ENCODE peak calls at places on chromosomes 7 and 10, in seven cellular contexts. One of them, this sample, is unnamed.

GRCh38 chr7:93316730-93317129 is 84.6 kb downstream of the VPS50 start:
- DNase-seq in H9: no peak
- DNase-seq in H1: no peak
- DNase-seq in mesendoderm: no peak
- DNase-seq in neuronal stem cell: no peak
- DNase-seq in IMR-90: peak; percentile 43
- DNase-seq in trophoblast cell: no peak
- DNase-seq in this sample: no peak

GRCh38 chr7:36985866-36986402 is 261.6 kb upstream of the AOAH start:
- DNase-seq in H9: no peak
- DNase-seq in H1: no peak
- DNase-seq in mesendoderm: no peak
- DNase-seq in neuronal stem cell: no peak
- DNase-seq in IMR-90: no peak
- DNase-seq in trophoblast cell: no peak
- DNase-seq in this sample: no peak

GRCh38 chr7:22809902-22810642 is 12.6 kb downstream of the TOMM7 start:
- DNase-seq in H9: no peak
- DNase-seq in H1: no peak
- DNase-seq in mesendoderm: peak; percentile 75
- DNase-seq in neuronal stem cell: no peak
- DNase-seq in IMR-90: no peak
- DNase-seq in trophoblast cell: no peak
- DNase-seq in this sample: peak; percentile 14

GRCh38 chr7:17044868-17045267 is 163.1 kb upstream of the AGR3 start:
- DNase-seq in H9: no peak
- DNase-seq in H1: no peak
- DNase-seq in mesendoderm: no peak
- DNase-seq in neuronal stem cell: no peak
- DNase-seq in IMR-90: no peak
- DNase-seq in trophoblast cell: peak; percentile 62
- DNase-seq in this sample: no peak

GRCh38 chr10:11685787-11686218 is 56.4 kb upstream of the ECHDC3 start:
- DNase-seq in H9: no peak
- DNase-seq in H1: no peak
- DNase-seq in mesendoderm: no peak
- DNase-seq in neuronal stem cell: no peak
- DNase-seq in IMR-90: peak; percentile 24
- DNase-seq in trophoblast cell: peak; percentile 46
- DNase-seq in this sample: peak; percentile 50

GRCh38 chr7:35869810-35870209 is 69.0 kb downstream of the SEPTIN7 start:
- DNase-seq in H9: no peak
- DNase-seq in H1: no peak
- DNase-seq in mesendoderm: no peak
- DNase-seq in neuronal stem cell: no peak
- DNase-seq in IMR-90: peak; percentile 74
- DNase-seq in trophoblast cell: no peak
- DNase-seq in this sample: peak; percentile 42

GRCh38 chr10:17210361-17210760 is 8.9 kb upstream of the TRDMT1 start:
- DNase-seq in H9: no peak
- DNase-seq in H1: no peak
- DNase-seq in mesendoderm: no peak
- DNase-seq in neuronal stem cell: no peak
- DNase-seq in IMR-90: peak; percentile 44
- DNase-seq in trophoblast cell: no peak
- DNase-seq in this sample: peak; percentile 22

GRCh38 chr10:121553455-121553854 is 44.8 kb downstream of the FGFR2 start:
- DNase-seq in H9: no peak
- DNase-seq in H1: no peak
- DNase-seq in mesendoderm: no peak
- DNase-seq in neuronal stem cell: peak; percentile 15
- DNase-seq in IMR-90: no peak
- DNase-seq in trophoblast cell: no peak
- DNase-seq in this sample: no peak

GRCh38 chr7:91347288-91347687 is 83.1 kb downstream of the FZD1 start:
- DNase-seq in H9: no peak
- DNase-seq in H1: no peak
- DNase-seq in mesendoderm: no peak
- DNase-seq in neuronal stem cell: no peak
- DNase-seq in IMR-90: peak; percentile 2
- DNase-seq in trophoblast cell: no peak
- DNase-seq in this sample: peak; percentile 14

GRCh38 chr10:10353326-10353725 is 664.3 kb upstream of the CELF2 start:
- DNase-seq in H9: no peak
- DNase-seq in H1: no peak
- DNase-seq in mesendoderm: peak; percentile 23
- DNase-seq in neuronal stem cell: peak; percentile 11
- DNase-seq in IMR-90: no peak
- DNase-seq in trophoblast cell: no peak
- DNase-seq in this sample: no peak

GRCh38 chr7:2079332-2080068 is 153.2 kb downstream of the MAD1L1 start:
- DNase-seq in H9: no peak
- DNase-seq in H1: no peak
- DNase-seq in mesendoderm: no peak
- DNase-seq in neuronal stem cell: no peak
- DNase-seq in IMR-90: no peak
- DNase-seq in trophoblast cell: no peak
- DNase-seq in this sample: no peak

GRCh38 chr10:90306187-90306586 is 551.7 kb downstream of the HTR7 start:
- DNase-seq in H9: no peak
- DNase-seq in H1: no peak
- DNase-seq in mesendoderm: no peak
- DNase-seq in neuronal stem cell: no peak
- DNase-seq in IMR-90: peak; percentile 94
- DNase-seq in trophoblast cell: no peak
- DNase-seq in this sample: peak; percentile 97

GRCh38 chr10:44416021-44416758 is 31.3 kb upstream of the CXCL12 start:
- DNase-seq in H9: peak; percentile 4
- DNase-seq in H1: no peak
- DNase-seq in mesendoderm: no peak
- DNase-seq in neuronal stem cell: no peak
- DNase-seq in IMR-90: no peak
- DNase-seq in trophoblast cell: no peak
- DNase-seq in this sample: no peak

GRCh38 chr10:132506711-132507466 is 30.7 kb upstream of the INPP5A start:
- DNase-seq in H9: peak; percentile 14
- DNase-seq in H1: no peak
- DNase-seq in mesendoderm: no peak
- DNase-seq in neuronal stem cell: no peak
- DNase-seq in IMR-90: peak; percentile 55
- DNase-seq in trophoblast cell: no peak
- DNase-seq in this sample: no peak

GRCh38 chr10:77518910-77519274 is 118.7 kb downstream of the KCNMA1 start:
- DNase-seq in H9: no peak
- DNase-seq in H1: no peak
- DNase-seq in mesendoderm: no peak
- DNase-seq in neuronal stem cell: no peak
- DNase-seq in IMR-90: no peak
- DNase-seq in trophoblast cell: no peak
- DNase-seq in this sample: no peak

GRCh38 chr10:69901022-69901421 is 99.3 kb downstream of the COL13A1 start:
- DNase-seq in H9: no peak
- DNase-seq in H1: no peak
- DNase-seq in mesendoderm: no peak
- DNase-seq in neuronal stem cell: no peak
- DNase-seq in IMR-90: no peak
- DNase-seq in trophoblast cell: no peak
- DNase-seq in this sample: peak; percentile 29

GRCh38 chr7:99409814-99410213 is 1.0 kb downstream of the BUD31 start:
- DNase-seq in H9: no peak
- DNase-seq in H1: no peak
- DNase-seq in mesendoderm: no peak
- DNase-seq in neuronal stem cell: no peak
- DNase-seq in IMR-90: no peak
- DNase-seq in trophoblast cell: no peak
- DNase-seq in this sample: no peak

GRCh38 chr7:132687981-132688383 is 111.7 kb upstream of the PLXNA4 start:
- DNase-seq in H9: peak; percentile 56
- DNase-seq in H1: peak; percentile 49
- DNase-seq in mesendoderm: peak; percentile 55
- DNase-seq in neuronal stem cell: no peak
- DNase-seq in IMR-90: no peak
- DNase-seq in trophoblast cell: no peak
- DNase-seq in this sample: no peak

GRCh38 chr7:137694405-137694804 is 152.4 kb downstream of the DGKI start:
- DNase-seq in H9: no peak
- DNase-seq in H1: no peak
- DNase-seq in mesendoderm: no peak
- DNase-seq in neuronal stem cell: no peak
- DNase-seq in IMR-90: peak; percentile 17
- DNase-seq in trophoblast cell: no peak
- DNase-seq in this sample: no peak

GRCh38 chr7:8135417-8135816 is 126.5 kb downstream of the ICA1 start:
- DNase-seq in H9: no peak
- DNase-seq in H1: no peak
- DNase-seq in mesendoderm: no peak
- DNase-seq in neuronal stem cell: no peak
- DNase-seq in IMR-90: no peak
- DNase-seq in trophoblast cell: no peak
- DNase-seq in this sample: no peak

GRCh38 chr10:124511205-124512039 is 49.8 kb downstream of the LHPP start:
- DNase-seq in H9: no peak
- DNase-seq in H1: no peak
- DNase-seq in mesendoderm: no peak
- DNase-seq in neuronal stem cell: no peak
- DNase-seq in IMR-90: no peak
- DNase-seq in trophoblast cell: no peak
- DNase-seq in this sample: no peak

GRCh38 chr10:97328646-97329453 is 5.7 kb downstream of the FRAT2 start:
- DNase-seq in H9: no peak
- DNase-seq in H1: no peak
- DNase-seq in mesendoderm: no peak
- DNase-seq in neuronal stem cell: no peak
- DNase-seq in IMR-90: peak; percentile 49
- DNase-seq in trophoblast cell: no peak
- DNase-seq in this sample: no peak

GRCh38 chr10:91022390-91022789 is 101.5 kb upstream of the ANKRD1 start:
- DNase-seq in H9: no peak
- DNase-seq in H1: no peak
- DNase-seq in mesendoderm: no peak
- DNase-seq in neuronal stem cell: no peak
- DNase-seq in IMR-90: no peak
- DNase-seq in trophoblast cell: no peak
- DNase-seq in this sample: no peak

GRCh38 chr10:84921701-84922100 is 593.3 kb downstream of the CCSER2 start:
- DNase-seq in H9: no peak
- DNase-seq in H1: no peak
- DNase-seq in mesendoderm: no peak
- DNase-seq in neuronal stem cell: no peak
- DNase-seq in IMR-90: no peak
- DNase-seq in trophoblast cell: no peak
- DNase-seq in this sample: no peak

GRCh38 chr10:84924131-84924530 is 595.7 kb downstream of the CCSER2 start:
- DNase-seq in H9: no peak
- DNase-seq in H1: no peak
- DNase-seq in mesendoderm: no peak
- DNase-seq in neuronal stem cell: no peak
- DNase-seq in IMR-90: no peak
- DNase-seq in trophoblast cell: peak; percentile 33
- DNase-seq in this sample: no peak

GRCh38 chr10:84925495-84925894 is 597.1 kb downstream of the CCSER2 start:
- DNase-seq in H9: no peak
- DNase-seq in H1: no peak
- DNase-seq in mesendoderm: no peak
- DNase-seq in neuronal stem cell: no peak
- DNase-seq in IMR-90: no peak
- DNase-seq in trophoblast cell: no peak
- DNase-seq in this sample: no peak
- H4K8ac ChIP-seq in H9: no peak overlapping the region
- H4K8ac ChIP-seq in H1: no peak overlapping the region
- H4K8ac ChIP-seq in mesendoderm: no peak overlapping the region
- H4K8ac ChIP-seq in neuronal stem cell: no peak overlapping the region
- H4K8ac ChIP-seq in IMR-90: no peak overlapping the region
- H4K8ac ChIP-seq in trophoblast cell: no peak overlapping the region
- H4K8ac ChIP-seq in this sample: no peak overlapping the region

DNA sequence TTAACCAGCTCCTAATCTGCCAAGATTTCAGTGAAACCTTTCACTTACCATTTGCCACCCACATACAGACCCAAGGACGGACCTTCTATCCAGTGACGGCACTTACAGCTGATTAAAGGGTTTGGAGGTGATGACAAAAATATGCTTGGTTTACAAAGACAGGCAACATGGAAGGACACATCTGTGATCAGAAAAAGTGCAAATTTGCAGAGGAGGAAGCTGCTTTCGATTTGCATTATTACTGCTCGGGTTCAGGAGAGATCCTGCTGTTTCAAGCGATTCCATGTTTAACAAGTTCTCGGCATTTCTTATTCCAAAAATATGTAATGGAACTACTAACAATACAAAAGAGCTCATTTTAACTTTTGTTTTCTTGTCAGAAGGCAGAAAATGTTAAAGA is 109.0 kb downstream of the JAZF1 start:
- DNase-seq in H9: no peak
- DNase-seq in H1: no peak
- DNase-seq in mesendoderm: no peak
- DNase-seq in neuronal stem cell: no peak
- DNase-seq in IMR-90: no peak
- DNase-seq in trophoblast cell: no peak
- DNase-seq in this sample: no peak
- H3K4me1 ChIP-seq in H9: peaks cover 2% of the 10 kb centered on the region
- H3K4me1 ChIP-seq in H1: no peaks in the 10 kb centered on the region
- H3K4me1 ChIP-seq in mesendoderm: peaks cover 8% of the 10 kb centered on the region
- H3K4me1 ChIP-seq in neuronal stem cell: peaks cover 2% of the 10 kb centered on the region
- H3K4me1 ChIP-seq in IMR-90: peaks cover 23% of the 10 kb centered on the region
- H3K4me1 ChIP-seq in trophoblast cell: no peaks in the 10 kb centered on the region
- H3K4me1 ChIP-seq in this sample: peaks cover 2% of the 10 kb centered on the region

DNA sequence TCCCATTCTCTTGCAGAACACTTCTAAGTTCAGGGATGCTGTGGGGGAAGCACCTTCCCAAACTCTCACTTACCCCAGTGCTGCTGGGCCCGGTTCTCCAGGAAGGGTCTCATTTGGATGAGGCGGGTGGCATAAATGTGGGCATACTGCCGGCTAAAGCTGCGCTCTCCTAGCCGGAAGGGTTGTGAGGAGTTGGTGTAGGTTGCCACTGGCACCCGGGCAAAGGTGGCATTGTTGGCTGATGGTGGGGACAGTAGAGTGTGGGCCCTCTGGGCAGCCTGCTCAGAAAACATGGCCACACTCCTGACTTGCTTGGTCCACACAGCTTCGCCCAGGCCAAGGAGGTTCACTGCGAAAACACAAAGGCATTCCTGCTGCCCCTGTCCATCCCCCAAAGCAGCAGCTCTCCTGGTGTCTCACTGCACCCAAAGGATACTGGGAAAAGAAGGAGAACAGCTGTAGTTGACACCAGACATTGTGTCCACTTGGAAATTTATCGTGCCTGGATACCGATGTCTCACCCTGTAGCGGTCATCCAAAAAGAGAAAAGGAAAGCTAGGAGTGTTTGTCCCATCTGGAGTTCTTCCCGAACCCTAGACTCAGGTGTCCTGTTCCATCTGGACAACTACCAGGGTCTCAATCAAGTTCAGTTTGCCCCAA is 1.5 kb downstream of the POLD2 start:
- DNase-seq in H9: no peak
- DNase-seq in H1: no peak
- DNase-seq in mesendoderm: no peak
- DNase-seq in neuronal stem cell: no peak
- DNase-seq in IMR-90: no peak
- DNase-seq in trophoblast cell: no peak
- DNase-seq in this sample: no peak
- H3K27ac ChIP-seq in H9: no peak overlapping the region
- H3K27ac ChIP-seq in H1: no peak overlapping the region
- H3K27ac ChIP-seq in mesendoderm: no peak overlapping the region
- H3K27ac ChIP-seq in neuronal stem cell: no peak overlapping the region
- H3K27ac ChIP-seq in IMR-90: no peak overlapping the region
- H3K27ac ChIP-seq in trophoblast cell: no peak overlapping the region
- H3K27ac ChIP-seq in this sample: no peak overlapping the region

GRCh38 chr10:78819361-78820006 is 249.3 kb upstream of the ZMIZ1 start:
- DNase-seq in H9: no peak
- DNase-seq in H1: no peak
- DNase-seq in mesendoderm: no peak
- DNase-seq in neuronal stem cell: no peak
- DNase-seq in IMR-90: no peak
- DNase-seq in trophoblast cell: no peak
- DNase-seq in this sample: no peak
- H4K8ac ChIP-seq in H9: no peak overlapping the region
- H4K8ac ChIP-seq in H1: no peak overlapping the region
- H4K8ac ChIP-seq in mesendoderm: no peak overlapping the region
- H4K8ac ChIP-seq in neuronal stem cell: no peak overlapping the region
- H4K8ac ChIP-seq in IMR-90: no peak overlapping the region
- H4K8ac ChIP-seq in trophoblast cell: no peak overlapping the region
- H4K8ac ChIP-seq in this sample: no peak overlapping the region

This sample was measured in mesenchymal stem cell.